ENCODE peak calls at places on chromosome 17, in six cellular contexts. G is HepG2, L is HCT116, E is GM12878, D is K562, Y is H1. V is an unnamed sample.

GRCh38 chr17:29833801-29834200 is 96.2 kb downstream of the SSH2 start:
- DNase-seq in G (no peak), L (no peak), E (no peak), D (no peak), Y (no peak), V (no peak)

GRCh38 chr17:65290616-65291015 is 153.4 kb downstream of the RGS9 start:
- DNase-seq in G (no peak), L (no peak), E (no peak), D (no peak), Y (no peak), V (no peak)

GRCh38 chr17:34234616-34235015 is 20.5 kb upstream of the CCL2 start:
- DNase-seq in G (no peak), L (no peak), E (no peak), D (no peak), Y (no peak), V (no peak)

GRCh38 chr17:12553625-12554024 is 112.1 kb upstream of the MYOCD start:
- DNase-seq in G (no peak), L (no peak), E (no peak), D (no peak), Y (no peak), V (no peak)

GRCh38 chr17:18118633-18118975 is 10.0 kb downstream of the MYO15A start:
- DNase-seq in G (no peak), L (no peak), E (no peak), D (no peak), Y (no peak), V (no peak)

GRCh38 chr17:62668091-62668804 is 40.8 kb downstream of the MRC2 start:
- DNase-seq in G (no peak), L (no peak), E (no peak), D (no peak), Y (no peak), V (no peak)

GRCh38 chr17:64007838-64008282 is 9.7 kb downstream of the PRR29 start:
- DNase-seq in G (peak), L (no peak), E (no peak), D (no peak), Y (no peak), V (no peak)

GRCh38 chr17:57823469-57824401 is 26.1 kb downstream of the MRPS23 start:
- DNase-seq in G (no peak), L (no peak), E (no peak), D (no peak), Y (no peak), V (no peak)

GRCh38 chr17:5365831-5366230 is 53.6 kb downstream of the NUP88 start:
- DNase-seq in G (no peak), L (no peak), E (no peak), D (no peak), Y (no peak), V (no peak)

GRCh38 chr17:10574324-10574723 is 24.9 kb upstream of the MYH2 start:
- DNase-seq in G (no peak), L (no peak), E (no peak), D (no peak), Y (no peak), V (no peak)

GRCh38 chr17:66834919-66835454 is at the start of gene CACNG5:
- DNase-seq in G (no peak), L (no peak), E (no peak), D (peak), Y (no peak), V (no peak)

GRCh38 chr17:10050597-10051101 is 145.6 kb upstream of the RCVRN start:
- DNase-seq in G (no peak), L (no peak), E (peak), D (no peak), Y (no peak), V (no peak)

GRCh38 chr17:68013385-68013784 is 17.1 kb upstream of the C17orf58 start:
- DNase-seq in G (no peak), L (no peak), E (no peak), D (no peak), Y (no peak), V (no peak)

GRCh38 chr17:6213859-6214258 is 143.7 kb downstream of the WSCD1 start:
- DNase-seq in G (no peak), L (no peak), E (no peak), D (no peak), Y (no peak), V (no peak)

GRCh38 chr17:65519471-65519870 is 42.0 kb downstream of the AXIN2 start:
- DNase-seq in G (no peak), L (no peak), E (no peak), D (no peak), Y (no peak), V (no peak)

GRCh38 chr17:14387036-14387435 is 86.2 kb downstream of the HS3ST3B1 start:
- DNase-seq in G (no peak), L (no peak), E (no peak), D (no peak), Y (no peak), V (no peak)

GRCh38 chr17:1391577-1391976 is 8.4 kb downstream of the YWHAE start:
- DNase-seq in G (no peak), L (no peak), E (no peak), D (no peak), Y (no peak), V (no peak)

DNA sequence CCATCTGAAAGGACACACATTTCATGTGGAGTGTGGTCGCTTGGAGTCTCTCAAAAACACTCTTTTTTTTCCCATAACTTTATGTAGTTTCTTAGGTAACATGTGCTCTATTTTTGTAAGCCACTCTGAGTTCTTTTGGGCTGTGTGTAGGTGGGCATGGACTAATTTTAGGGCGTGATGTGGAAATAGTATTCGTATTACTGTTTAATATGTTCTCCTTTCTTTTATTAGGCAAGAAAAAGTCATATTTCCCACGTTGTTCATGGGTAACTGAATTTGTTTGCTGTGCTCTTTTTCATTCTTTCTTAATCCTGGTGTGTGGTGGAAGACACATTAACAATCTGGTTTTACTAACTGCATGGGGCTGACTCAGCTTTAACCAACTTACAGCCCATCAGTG is 27.4 kb downstream of the NDEL1 start:
- DNase-seq in G (no peak), L (no peak), E (no peak), D (no peak), Y (no peak), V (no peak)
- H3K9ac ChIP-seq in G (no peak), L (no peak), E (no peak), D (no peak), Y (no peak), V (no peak)

GRCh38 chr17:59803377-59803757 is 89.4 kb downstream of the TUBD1 start:
- DNase-seq in G (peak), L (no peak), E (no peak), D (no peak), Y (no peak), V (no peak)
- TF ChIP-seq YY1 in G (no peak), L (no peak), E (no peak), D (no peak), Y (no peak), V (no peak)

DNA sequence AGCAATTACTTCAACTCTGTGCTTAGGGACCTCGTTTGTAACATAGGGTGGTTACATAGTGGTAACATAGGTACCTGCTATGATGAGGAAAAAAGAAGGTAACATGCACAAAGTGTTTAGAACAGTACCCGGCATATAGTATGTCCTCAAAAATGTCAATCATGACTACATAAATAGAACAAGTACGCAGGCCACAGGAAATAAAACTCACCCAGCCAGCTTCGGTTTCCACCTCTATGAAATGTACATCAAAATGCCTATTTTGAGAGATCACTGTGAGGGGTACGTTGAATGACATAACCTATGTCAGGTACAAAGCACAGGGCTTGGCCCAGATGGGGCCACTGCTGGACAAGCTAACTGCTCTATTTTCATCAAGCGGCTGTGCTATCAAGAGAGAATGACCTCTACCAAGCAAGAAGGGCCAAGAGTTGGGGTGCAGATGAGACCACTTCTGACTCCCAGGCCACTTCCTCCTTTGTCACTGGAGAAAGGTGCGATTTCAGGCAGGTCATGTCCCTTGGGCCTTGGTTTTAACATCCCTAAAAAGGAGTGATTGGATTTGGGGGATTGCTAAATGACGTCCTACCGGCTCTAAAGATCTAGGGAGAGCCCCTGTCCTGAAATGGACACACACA is 45.4 kb downstream of the WSB1 start:
- DNase-seq in G (no peak), L (no peak), E (peak), D (no peak), Y (no peak), V (no peak)
- TF ChIP-seq ZNF274 in G (no peak), L (no peak), E (no peak), D (no peak), Y (no peak), V (no peak)

DNA sequence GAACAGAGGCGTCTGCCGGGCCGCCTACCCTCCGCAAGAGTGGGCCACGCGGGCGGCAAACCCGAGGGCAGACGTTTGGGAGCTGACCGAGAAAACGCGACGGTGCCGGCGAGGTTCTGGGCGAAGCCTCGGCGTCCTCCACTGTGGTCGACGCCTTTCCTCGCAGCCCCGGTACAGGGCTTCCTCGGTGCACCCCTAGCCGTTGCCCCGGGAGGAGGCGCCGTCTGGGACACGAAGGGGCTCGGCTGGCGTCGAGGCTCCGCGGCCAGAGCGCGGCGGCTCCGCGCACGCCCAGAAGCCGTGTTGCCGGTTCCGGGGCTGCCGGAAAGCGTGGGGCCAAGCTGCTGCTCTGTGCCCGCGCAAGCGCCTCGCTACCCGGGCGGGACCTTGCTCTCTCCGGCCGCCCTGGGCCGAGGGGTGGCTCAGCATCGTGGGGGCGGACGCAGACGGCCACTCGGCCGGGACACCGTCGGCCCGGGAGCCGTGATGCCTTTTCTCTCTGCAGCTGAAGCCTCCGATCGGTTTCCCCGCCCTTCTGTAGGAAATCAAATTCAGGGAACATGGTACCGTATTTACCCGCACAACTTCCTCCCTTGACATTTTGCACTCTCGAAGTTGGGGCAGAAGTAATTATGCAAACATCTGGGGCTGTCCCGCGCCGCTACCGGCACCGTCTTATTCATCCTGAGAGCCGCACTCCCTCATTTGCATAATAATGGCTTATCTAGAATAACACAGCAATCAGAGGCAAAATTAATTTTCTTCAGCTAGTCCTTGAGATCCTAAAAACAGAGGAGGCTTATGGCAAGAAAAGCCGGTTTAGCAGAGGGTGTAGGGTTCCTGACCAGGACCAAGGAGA is 7.3 kb upstream of the CBX8 start:
- DNase-seq in G (no peak), L (no peak), E (peak), D (no peak), Y (no peak), V (no peak)
- H3K9ac ChIP-seq in G (no peak), L (no peak), E (no peak), D (peak), Y (no peak), V (peak)

GRCh38 chr17:31004160-31004559 is 33.3 kb downstream of the RNF135 start:
- DNase-seq in G (no peak), L (no peak), E (no peak), D (no peak), Y (no peak), V (no peak)

GRCh38 chr17:31008374-31009035 is 37.7 kb downstream of the RNF135 start:
- DNase-seq in G (no peak), L (no peak), E (no peak), D (no peak), Y (peak), V (peak)

GRCh38 chr17:31002047-31002446 is 31.2 kb downstream of the RNF135 start:
- DNase-seq in G (no peak), L (no peak), E (no peak), D (no peak), Y (no peak), V (no peak)

GRCh38 chr17:31003225-31003866 is 32.5 kb downstream of the RNF135 start:
- DNase-seq in G (no peak), L (no peak), E (no peak), D (no peak), Y (no peak), V (no peak)

GRCh38 chr17:31007695-31008373 is 37.0 kb downstream of the RNF135 start:
- DNase-seq in G (no peak), L (no peak), E (no peak), D (no peak), Y (no peak), V (no peak)
- TF ChIP-seq YY1 in G (no peak), L (no peak), E (no peak), D (no peak), Y (no peak), V (no peak)

GRCh38 chr17:77126519-77126918 is 14.2 kb upstream of the SEC14L1 start:
- DNase-seq in G (no peak), L (no peak), E (no peak), D (no peak), Y (no peak), V (no peak)
- TF ChIP-seq ZNF274 in G (no peak), L (no peak), E (no peak), D (no peak), Y (no peak), V (no peak)